ENCODE peak calls at places on chromosomes 16 and 17, in ten cellular contexts. D is GM04503; Z is neural progenitor cell; S is GM13977; Y is stimulated activated CD8-positive, alpha-beta memory T cell treated with anti-CD3 and anti-CD28 coated beads, Interleukin-7, amount 100 ng/mL, for 1 hour; B is germinal center; Q is AG20443; T is AG10803; H is HEK293T; O is H54. X is an unnamed sample.

GRCh38 chr16:69150146-69150865 is 17.9 kb downstream of the UTP4 start:
- DNase-seq in Z (peak), Y (no peak), B (peak), T (peak), Q (peak), O (peak), H (peak), D (peak), S (peak), X (peak)

GRCh38 chr16:27369806-27370205 is 32.2 kb upstream of the IL21R start:
- DNase-seq in Q (peak), S (no peak), Y (no peak), O (no peak), D (no peak), H (no peak), T (peak), B (no peak), Z (no peak), X (peak)

GRCh38 chr16:23092072-23092800 is 57.0 kb downstream of the USP31 start:
- DNase-seq in H (no peak), S (no peak), T (no peak), Q (no peak), Z (no peak), B (no peak), O (no peak), Y (no peak), D (no peak), X (no peak)

GRCh38 chr17:78946131-78946530 is 20.9 kb upstream of the TIMP2 start:
- DNase-seq in Z (no peak), S (no peak), Y (no peak), O (no peak), Q (no peak), H (no peak), T (no peak), B (no peak), D (no peak), X (no peak)

GRCh38 chr16:86419518-86419917 is 90.8 kb upstream of the FOXF1 start:
- DNase-seq in Y (no peak), Z (no peak), O (no peak), S (no peak), D (no peak), H (no peak), T (no peak), B (no peak), Q (no peak), X (no peak)

GRCh38 chr16:50266337-50267091 is at the start of gene ADCY7:
- DNase-seq in O (peak), Z (peak), Q (peak), Y (peak), D (no peak), S (peak), T (peak), B (peak), H (no peak), X (peak)

GRCh38 chr17:41583137-41584127 is 3.3 kb downstream of the KRT14 start:
- DNase-seq in S (no peak), D (no peak), Q (no peak), Z (no peak), O (no peak), H (no peak), Y (no peak), B (no peak), T (no peak), X (no peak)

GRCh38 chr17:77869041-77869595 is 89.4 kb upstream of the TNRC6C start:
- DNase-seq in O (no peak), H (no peak), B (no peak), Z (no peak), D (no peak), S (no peak), Q (no peak), T (no peak), Y (no peak), X (no peak)

GRCh38 chr17:43701318-43701743 is 39.6 kb upstream of the MEOX1 start:
- DNase-seq in H (no peak), O (peak), B (no peak), T (peak), Z (no peak), D (peak), S (peak), Q (peak), Y (peak), X (peak)

GRCh38 chr17:71769850-71770249 is 351.0 kb upstream of the SOX9 start:
- DNase-seq in B (no peak), D (no peak), Q (no peak), S (no peak), Z (no peak), H (no peak), O (no peak), T (no peak), Y (no peak), X (peak)

GRCh38 chr16:9906218-9906617 is 276.0 kb downstream of the GRIN2A start:
- DNase-seq in Q (no peak), B (no peak), S (no peak), O (no peak), H (no peak), D (no peak), Z (no peak), Y (no peak), T (no peak), X (peak)

GRCh38 chr16:59385953-59386352 is 651.8 kb upstream of the GOT2 start:
- DNase-seq in D (peak), B (no peak), H (no peak), Q (peak), Y (no peak), T (peak), Z (no peak), S (no peak), O (peak), X (peak)